ENCODE peak calls at places on chromosomes 16 and 17, in four cellular contexts. J is activated CD4-positive, alpha-beta T cell treated with anti-CD3 and anti-CD28 coated beads, Interleukin-2, amount 10 ng/mL, durations not matched to agents 7 days and 5 days; X is HT1080; W is tibial artery. Y is an unnamed sample.

GRCh38 chr16:20271893-20272292 is 55.4 kb downstream of the GP2 start:
- DNase-seq in X (no peak), J (no peak), W (no peak), Y (peak)

GRCh38 chr16:56633535-56633934 is 1.1 kb downstream of the MT1M start:
- DNase-seq in J (no peak), X (no peak), W (no peak), Y (no peak)

GRCh38 chr16:76639685-76640289 is 362.6 kb downstream of the CNTNAP4 start:
- DNase-seq in X (peak), J (no peak), W (no peak), Y (peak)

GRCh38 chr16:51763072-51763658 is 612.1 kb upstream of the SALL1 start:
- DNase-seq in W (no peak), J (no peak), X (no peak), Y (no peak)

GRCh38 chr17:8016632-8017424 is 14.4 kb downstream of the GUCY2D start:
- DNase-seq in J (peak), W (peak), X (no peak), Y (peak)

GRCh38 chr16:56268799-56269198 is 77.5 kb downstream of the GNAO1 start:
- DNase-seq in X (no peak), W (no peak), J (no peak), Y (no peak)

GRCh38 chr17:13869301-13869700 is 200.0 kb upstream of the COX10 start:
- DNase-seq in X (no peak), J (no peak), W (no peak), Y (no peak)

GRCh38 chr16:83733301-83733700 is 74.5 kb upstream of the HSBP1 start:
- DNase-seq in J (no peak), X (no peak), W (no peak), Y (peak)

GRCh38 chr17:48213797-48214196 is 106.2 kb downstream of the SNX11 start:
- DNase-seq in J (no peak), W (no peak), X (no peak), Y (no peak)

GRCh38 chr16:12542818-12543699 is 260.6 kb downstream of the CPPED1 start:
- DNase-seq in W (no peak), X (no peak), J (no peak), Y (no peak)

GRCh38 chr16:30011505-30012480 is 966 bp upstream of the DOC2A start:
- DNase-seq in W (no peak), J (no peak), X (no peak), Y (no peak)

GRCh38 chr17:58694826-58695225 is 2.4 kb downstream of the RAD51C start:
- DNase-seq in X (no peak), W (no peak), J (no peak), Y (no peak)

GRCh38 chr17:82356845-82357355 is 2.1 kb upstream of the TEX19 start:
- DNase-seq in J (no peak), X (no peak), W (no peak), Y (no peak)

GRCh38 chr16:57810197-57811024 is 8.1 kb upstream of the KIFC3 start:
- DNase-seq in W (peak), J (peak), X (peak), Y (peak)

GRCh38 chr17:42387221-42387657 is 1.0 kb downstream of the STAT3 start:
- DNase-seq in J (peak), X (peak), W (no peak), Y (peak)

GRCh38 chr17:74542727-74543383 is 3.1 kb downstream of the CD300C start:
- DNase-seq in W (no peak), J (no peak), X (no peak), Y (no peak)

GRCh38 chr16:29806096-29806579 is at the start of gene MAZ:
- DNase-seq in J (no peak), X (no peak), W (no peak), Y (peak)

GRCh38 chr17:28174352-28175046 is 132.0 kb downstream of the NLK start:
- DNase-seq in J (peak), W (no peak), X (peak), Y (no peak)

GRCh38 chr16:82726306-82726705 is 99.5 kb downstream of the CDH13 start:
- DNase-seq in W (no peak), X (no peak), J (no peak), Y (no peak)

GRCh38 chr16:19601083-19601976 is 45.8 kb downstream of the VPS35L start:
- DNase-seq in J (peak), X (peak), W (no peak), Y (peak)

GRCh38 chr17:43601280-43602050 is 55.3 kb upstream of the ETV4 start:
- DNase-seq in X (no peak), W (peak), J (no peak), Y (peak)

GRCh38 chr17:73738751-73739575 is 94.7 kb upstream of the SDK2 start:
- DNase-seq in W (no peak), X (no peak), J (no peak), Y (no peak)